ENCODE peak calls at places on chromosomes 5 and 9, in five cellular contexts. I is neural progenitor cell, J is SJSA1, O is HCT116, N is colonic mucosa. Z is an unnamed sample. For H3K27me3, the result is how much of the 10 kb centered on the place peaks cover.

GRCh38 chr5:69493235-69493925 is 790 bp downstream of the OCLN start:
- DNase-seq in J (peak), N (peak), O (no peak), I (peak), Z (no peak)

GRCh38 chr9:34592895-34593601 is 3.5 kb upstream of the CNTFR start:
- DNase-seq in O (no peak), N (peak), I (peak), J (no peak), Z (no peak)

GRCh38 chr5:62538017-62538942 is 40.3 kb upstream of the LRRC70 start:
- DNase-seq in J (no peak), O (no peak), N (no peak), I (no peak), Z (peak)

GRCh38 chr5:125266106-125266505 is 519.7 kb upstream of the ZNF608 start:
- DNase-seq in I (no peak), N (no peak), J (no peak), O (no peak), Z (no peak)

GRCh38 chr9:83154087-83154736 is 91.3 kb upstream of the RASEF start:
- DNase-seq in O (no peak), I (no peak), J (no peak), N (no peak), Z (no peak)

GRCh38 chr5:167587768-167588167 is 703.7 kb upstream of the WWC1 start:
- DNase-seq in N (no peak), J (peak), O (peak), I (peak), Z (no peak)

GRCh38 chr5:127785098-127785927 is 82.1 kb downstream of the CCDC192 start:
- DNase-seq in N (no peak), I (no peak), O (no peak), J (peak), Z (peak)

GRCh38 chr9:94717656-94718225 is 8.8 kb upstream of the AOPEP start:
- DNase-seq in O (no peak), N (no peak), J (no peak), I (no peak), Z (no peak)

GRCh38 chr5:168159425-168159824 is 132.0 kb upstream of the WWC1 start:
- DNase-seq in O (no peak), I (peak), J (no peak), N (peak), Z (no peak)

GRCh38 chr9:23707249-23707648 is 118.8 kb downstream of the ELAVL2 start:
- DNase-seq in N (no peak), J (no peak), O (no peak), I (no peak), Z (no peak)

GRCh38 chr5:107565791-107566536 is 104.8 kb downstream of the EFNA5 start:
- DNase-seq in J (no peak), O (no peak), I (peak), N (no peak), Z (no peak)

GRCh38 chr9:5871785-5872184 is 18.9 kb upstream of the MLANA start:
- DNase-seq in N (no peak), I (no peak), J (no peak), O (no peak), Z (no peak)

GRCh38 chr5:66633754-66634153 is 37.6 kb downstream of the MAST4 start:
- DNase-seq in O (no peak), J (no peak), I (peak), N (no peak), Z (no peak)

GRCh38 chr9:127262621-127263020 is 2.0 kb upstream of the GARNL3 start:
- DNase-seq in O (no peak), I (no peak), J (no peak), N (no peak), Z (no peak)

GRCh38 chr9:11893331-11893730 is 799.9 kb upstream of the TYRP1 start:
- DNase-seq in J (no peak), N (no peak), I (no peak), O (no peak), Z (no peak)

GRCh38 chr5:13746026-13746425 is 198.5 kb downstream of the DNAH5 start:
- DNase-seq in O (no peak), N (no peak), I (no peak), J (no peak), Z (no peak)

GRCh38 chr5:95644351-95645042 is 2.1 kb upstream of the RFESD start:
- DNase-seq in N (peak), O (peak), I (peak), J (peak), Z (no peak)

GRCh38 chr5:16507716-16508115 is 42.1 kb upstream of the ZNF622 start:
- DNase-seq in I (no peak), J (no peak), N (no peak), O (no peak), Z (no peak)

GRCh38 chr5:151659001-151659754 is 27.5 kb downstream of the SPARC start:
- DNase-seq in I (peak), N (peak), J (peak), O (peak), Z (no peak)

GRCh38 chr5:149966901-149967419 is 6.4 kb downstream of the SLC26A2 start:
- DNase-seq in I (no peak), O (no peak), J (no peak), N (peak), Z (no peak)

GRCh38 chr5:74596930-74597329 is 43.6 kb downstream of the ENC1 start:
- DNase-seq in O (no peak), J (no peak), N (no peak), I (peak), Z (no peak)

GRCh38 chr9:136143215-136144001 is 24.7 kb upstream of the TMEM250 start:
- DNase-seq in O (no peak), I (peak), J (no peak), N (no peak), Z (no peak)

GRCh38 chr5:106258591-106259125 is 1412.1 kb downstream of the EFNA5 start:
- DNase-seq in I (no peak), O (peak), J (peak), N (no peak), Z (no peak)

GRCh38 chr5:54024466-54024865 is 285.9 kb downstream of the ARL15 start:
- DNase-seq in I (no peak), N (no peak), O (no peak), J (no peak), Z (peak)

GRCh38 chr5:112691758-112692157 is 45.9 kb upstream of the APC start:
- DNase-seq in J (no peak), N (peak), O (no peak), I (peak), Z (no peak)

GRCh38 chr9:127991757-127992274 is 11.0 kb upstream of the EEIG1 start:
- DNase-seq in N (no peak), O (no peak), I (no peak), J (no peak), Z (no peak)

GRCh38 chr9:35599763-35600604 is 5.1 kb upstream of the TESK1 start:
- DNase-seq in O (no peak), J (no peak), N (no peak), I (peak), Z (no peak)

GRCh38 chr9:76266649-76267627 is 127.3 kb downstream of the RFK start:
- DNase-seq in O (no peak), N (peak), I (peak), J (no peak), Z (no peak)

GRCh38 chr5:76483433-76483832 is 80.3 kb downstream of the IQGAP2 start:
- DNase-seq in J (no peak), N (no peak), I (no peak), O (no peak), Z (no peak)

GRCh38 chr9:105697871-105698270 is 3.5 kb downstream of the TMEM38B start:
- DNase-seq in O (no peak), N (no peak), I (no peak), J (peak), Z (no peak)

GRCh38 chr9:105405514-105406131 is 42.2 kb upstream of the FSD1L start:
- DNase-seq in I (peak), N (no peak), J (peak), O (no peak), Z (no peak)

GRCh38 chr9:138112791-138113600 is 235.4 kb downstream of the CACNA1B start:
- DNase-seq in O (no peak), I (no peak), J (no peak), N (no peak), Z (no peak)

GRCh38 chr9:136220017-136220729 is 15.2 kb upstream of the LHX3 start:
- DNase-seq in J (no peak), O (no peak), N (no peak), I (no peak), Z (no peak)

GRCh38 chr5:125487231-125487630 is 740.8 kb upstream of the ZNF608 start:
- DNase-seq in J (peak), I (peak), N (no peak), O (no peak), Z (no peak)

GRCh38 chr9:75447281-75447680 is 359.0 kb downstream of the OSTF1 start:
- DNase-seq in N (no peak), O (no peak), I (no peak), J (no peak), Z (no peak)

GRCh38 chr9:122377241-122378164 is 6.7 kb downstream of the PTGS1 start:
- DNase-seq in N (no peak), I (no peak), O (no peak), J (no peak), Z (no peak)

GRCh38 chr9:122372856-122373845 is 2.3 kb downstream of the PTGS1 start:
- DNase-seq in O (no peak), I (no peak), N (no peak), J (no peak), Z (no peak)

GRCh38 chr9:122376791-122377190 is 6.0 kb downstream of the PTGS1 start:
- DNase-seq in J (no peak), I (no peak), N (no peak), O (no peak), Z (no peak)

GRCh38 chr9:122371851-122372250 is 1.0 kb downstream of the PTGS1 start:
- DNase-seq in O (no peak), J (no peak), I (no peak), N (no peak), Z (no peak)

GRCh38 chr9:122374885-122375420 is 4.1 kb downstream of the PTGS1 start:
- DNase-seq in I (peak), N (peak), O (no peak), J (peak), Z (no peak)
- H3K27me3 ChIP-seq in I (under half), N (under half), O (under half), J (under half), Z (under half)

GRCh38 chr5:169299651-169300467 is 1.1 kb downstream of the SLIT3 start:
- DNase-seq in I (peak), O (no peak), N (no peak), J (no peak), Z (no peak)
- H3K4me3 ChIP-seq in I (peak), O (no peak), N (peak), J (peak), Z (no peak)

GRCh38 chr5:173328896-173329369 is 719 bp upstream of the STC2 start:
- DNase-seq in J (peak), O (peak), N (no peak), I (peak), Z (no peak)

GRCh38 chr5:173326501-173326960 is 1.7 kb downstream of the STC2 start:
- DNase-seq in J (peak), O (no peak), N (no peak), I (peak), Z (peak)

GRCh38 chr5:173329370-173330150 is 1.3 kb upstream of the STC2 start:
- DNase-seq in J (no peak), I (peak), N (no peak), O (peak), Z (no peak)

GRCh38 chr5:173327084-173327947 is 898 bp downstream of the STC2 start:
- DNase-seq in J (peak), I (peak), O (no peak), N (no peak), Z (no peak)

GRCh38 chr5:173327948-173328895 is at the start of gene STC2:
- DNase-seq in N (peak), J (peak), O (peak), I (peak), Z (no peak)
- H3K27me3 ChIP-seq in N (under half), J (under half), O (under half), I (under half), Z (under half)

GRCh38 chr5:178122346-178122745 is 8.5 kb upstream of the RMND5B start:
- DNase-seq in I (no peak), N (no peak), O (no peak), J (no peak), Z (no peak)

GRCh38 chr5:178120661-178121357 is 7.5 kb downstream of the N4BP3 start:
- DNase-seq in N (peak), O (no peak), I (peak), J (no peak), Z (peak)

GRCh38 chr5:178119915-178120660 is 6.8 kb downstream of the N4BP3 start:
- DNase-seq in O (no peak), J (no peak), I (no peak), N (no peak), Z (no peak)

GRCh38 chr5:178123094-178123986 is 7.5 kb upstream of the RMND5B start:
- DNase-seq in J (no peak), N (no peak), O (no peak), I (no peak), Z (no peak)

DNA sequence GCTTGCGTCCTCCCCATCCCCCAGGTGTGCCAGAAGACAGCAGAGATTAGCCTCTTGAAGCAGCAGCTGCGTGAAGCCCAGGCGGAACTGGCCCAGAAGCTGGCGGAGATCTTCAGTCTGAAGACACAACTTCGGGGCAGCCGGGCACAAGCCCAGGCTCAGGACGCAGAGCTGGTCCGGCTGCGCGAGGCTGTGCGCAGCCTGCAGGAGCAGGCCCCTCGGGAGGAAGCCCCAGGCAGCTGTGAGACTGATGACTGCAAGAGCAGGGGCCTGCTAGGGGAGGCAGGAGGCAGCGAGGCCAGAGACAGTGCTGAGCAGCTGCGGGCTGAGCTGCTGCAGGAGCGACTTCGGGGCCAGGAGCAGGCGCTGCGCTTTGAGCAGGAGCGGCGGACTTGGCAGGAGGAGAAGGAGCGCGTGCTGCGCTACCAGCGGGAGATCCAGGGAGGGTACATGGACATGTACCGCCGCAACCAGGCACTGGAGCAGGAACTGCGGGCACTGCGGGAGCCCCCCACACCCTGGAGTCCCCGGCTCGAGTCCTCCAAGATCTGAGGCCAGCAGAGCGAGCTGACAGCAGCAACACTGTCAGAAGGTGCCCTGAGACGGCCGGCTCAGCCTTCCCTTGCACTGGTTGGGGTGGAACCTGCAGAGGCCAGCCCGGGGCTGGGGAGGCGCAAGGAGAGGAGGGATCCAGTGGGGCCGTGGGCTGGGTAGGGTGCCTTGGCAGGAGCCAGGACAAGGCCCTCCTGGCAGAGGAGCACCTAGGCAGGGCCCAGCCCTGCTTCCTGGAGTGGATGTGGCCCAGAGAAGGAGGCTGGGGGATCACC is 8.3 kb downstream of the N4BP3 start:
- DNase-seq in N (no peak), O (no peak), J (no peak), I (no peak), Z (no peak)
- H3K4me3 ChIP-seq in N (peak), O (no peak), J (no peak), I (no peak), Z (peak)

Z was measured in AG04450.